ENCODE peak calls at places on chromosomes 2 and 18, in eight cellular contexts. One of them, this sample, is unnamed.

GRCh38 chr2:129888896-129889295 is 90.6 kb upstream of the RAB6C start:
- DNase-seq in tibial nerve: no peak
- DNase-seq in IMR-90: peak; percentile 16
- DNase-seq in right lobe of liver: no peak
- DNase-seq in cardiac muscle cell: no peak
- DNase-seq in WERI-Rb-1: no peak
- DNase-seq in PC-9: no peak
- DNase-seq in psoas muscle: no peak
- DNase-seq in this sample: no peak

GRCh38 chr2:127105656-127106456 is 1.1 kb downstream of the BIN1 start:
- DNase-seq in psoas muscle: peak; percentile 61
- DNase-seq in IMR-90: peak; percentile 61
- DNase-seq in right lobe of liver: peak; percentile 53
- DNase-seq in tibial nerve: no peak
- DNase-seq in cardiac muscle cell: peak; percentile 47
- DNase-seq in WERI-Rb-1: no peak
- DNase-seq in PC-9: peak; percentile 41
- DNase-seq in this sample: peak; percentile 56

GRCh38 chr2:100451734-100452133 is 18.5 kb upstream of the NMS start:
- DNase-seq in IMR-90: no peak
- DNase-seq in psoas muscle: no peak
- DNase-seq in WERI-Rb-1: no peak
- DNase-seq in tibial nerve: no peak
- DNase-seq in cardiac muscle cell: no peak
- DNase-seq in right lobe of liver: no peak
- DNase-seq in PC-9: no peak
- DNase-seq in this sample: no peak

GRCh38 chr2:217064234-217065103 is 204.6 kb upstream of the TNP1 start:
- DNase-seq in psoas muscle: no peak
- DNase-seq in tibial nerve: no peak
- DNase-seq in PC-9: no peak
- DNase-seq in IMR-90: no peak
- DNase-seq in cardiac muscle cell: no peak
- DNase-seq in WERI-Rb-1: no peak
- DNase-seq in right lobe of liver: no peak
- DNase-seq in this sample: peak; percentile 65

GRCh38 chr2:36707050-36707449 is 10.5 kb downstream of the VIT start:
- DNase-seq in cardiac muscle cell: no peak
- DNase-seq in IMR-90: peak; percentile 29
- DNase-seq in tibial nerve: no peak
- DNase-seq in PC-9: peak; percentile 40
- DNase-seq in psoas muscle: peak; percentile 24
- DNase-seq in right lobe of liver: no peak
- DNase-seq in WERI-Rb-1: no peak
- DNase-seq in this sample: no peak

GRCh38 chr18:23196119-23197004 is 61.1 kb downstream of the CABLES1 start:
- DNase-seq in tibial nerve: no peak
- DNase-seq in psoas muscle: no peak
- DNase-seq in right lobe of liver: no peak
- DNase-seq in WERI-Rb-1: peak; percentile 44
- DNase-seq in cardiac muscle cell: peak; percentile 12
- DNase-seq in PC-9: no peak
- DNase-seq in IMR-90: no peak
- DNase-seq in this sample: no peak

GRCh38 chr2:98701230-98701629 is 29.7 kb downstream of the MGAT4A start:
- DNase-seq in psoas muscle: no peak
- DNase-seq in tibial nerve: no peak
- DNase-seq in WERI-Rb-1: no peak
- DNase-seq in right lobe of liver: no peak
- DNase-seq in IMR-90: no peak
- DNase-seq in PC-9: no peak
- DNase-seq in cardiac muscle cell: no peak
- DNase-seq in this sample: no peak

GRCh38 chr2:172195836-172196376 is 93.2 kb upstream of the DLX2 start:
- DNase-seq in cardiac muscle cell: no peak
- DNase-seq in IMR-90: no peak
- DNase-seq in WERI-Rb-1: no peak
- DNase-seq in right lobe of liver: no peak
- DNase-seq in PC-9: peak; percentile 83
- DNase-seq in psoas muscle: no peak
- DNase-seq in tibial nerve: no peak
- DNase-seq in this sample: no peak

GRCh38 chr18:56709463-56709862 is 58.3 kb downstream of the WDR7 start:
- DNase-seq in WERI-Rb-1: no peak
- DNase-seq in tibial nerve: no peak
- DNase-seq in PC-9: no peak
- DNase-seq in cardiac muscle cell: no peak
- DNase-seq in psoas muscle: no peak
- DNase-seq in IMR-90: peak; percentile 90
- DNase-seq in right lobe of liver: no peak
- DNase-seq in this sample: no peak

GRCh38 chr2:217858519-217859466 is 144.0 kb downstream of the TNS1 start:
- DNase-seq in PC-9: peak; percentile 18
- DNase-seq in WERI-Rb-1: peak; percentile 89
- DNase-seq in right lobe of liver: no peak
- DNase-seq in IMR-90: peak; percentile 96
- DNase-seq in cardiac muscle cell: peak; percentile 79
- DNase-seq in tibial nerve: peak; percentile 80
- DNase-seq in psoas muscle: peak; percentile 87
- DNase-seq in this sample: peak; percentile 89

GRCh38 chr2:20622731-20623130 is 28.2 kb downstream of the HS1BP3 start:
- DNase-seq in right lobe of liver: peak; percentile 28
- DNase-seq in PC-9: peak; percentile 30
- DNase-seq in cardiac muscle cell: peak; percentile 61
- DNase-seq in psoas muscle: peak; percentile 85
- DNase-seq in tibial nerve: no peak
- DNase-seq in IMR-90: no peak
- DNase-seq in WERI-Rb-1: peak; percentile 92
- DNase-seq in this sample: no peak

GRCh38 chr2:10717630-10718029 is 3.8 kb upstream of the ATP6V1C2 start:
- DNase-seq in right lobe of liver: no peak
- DNase-seq in IMR-90: peak; percentile 61
- DNase-seq in WERI-Rb-1: peak; percentile 39
- DNase-seq in psoas muscle: no peak
- DNase-seq in tibial nerve: no peak
- DNase-seq in PC-9: peak; percentile 74
- DNase-seq in cardiac muscle cell: no peak
- DNase-seq in this sample: no peak

GRCh38 chr2:202355993-202356505 is 20.1 kb upstream of the BMPR2 start:
- DNase-seq in psoas muscle: no peak
- DNase-seq in cardiac muscle cell: no peak
- DNase-seq in PC-9: no peak
- DNase-seq in IMR-90: no peak
- DNase-seq in WERI-Rb-1: no peak
- DNase-seq in right lobe of liver: no peak
- DNase-seq in tibial nerve: no peak
- DNase-seq in this sample: no peak

GRCh38 chr18:74652392-74652988 is 54.8 kb downstream of the ZNF407 start:
- DNase-seq in psoas muscle: no peak
- DNase-seq in tibial nerve: no peak
- DNase-seq in IMR-90: peak; percentile 66
- DNase-seq in WERI-Rb-1: no peak
- DNase-seq in right lobe of liver: no peak
- DNase-seq in cardiac muscle cell: peak; percentile 65
- DNase-seq in PC-9: no peak
- DNase-seq in this sample: no peak

GRCh38 chr2:41880561-41881243 is 167.1 kb upstream of the PKDCC start:
- DNase-seq in tibial nerve: no peak
- DNase-seq in right lobe of liver: no peak
- DNase-seq in cardiac muscle cell: no peak
- DNase-seq in IMR-90: no peak
- DNase-seq in PC-9: no peak
- DNase-seq in psoas muscle: no peak
- DNase-seq in WERI-Rb-1: no peak
- DNase-seq in this sample: no peak

GRCh38 chr2:98589489-98589888 is 18.8 kb downstream of the COA5 start:
- DNase-seq in IMR-90: no peak
- DNase-seq in cardiac muscle cell: no peak
- DNase-seq in tibial nerve: no peak
- DNase-seq in right lobe of liver: no peak
- DNase-seq in psoas muscle: no peak
- DNase-seq in PC-9: no peak
- DNase-seq in WERI-Rb-1: no peak
- DNase-seq in this sample: no peak

GRCh38 chr2:98269274-98269673 is 77.0 kb upstream of the CNGA3 start:
- DNase-seq in right lobe of liver: no peak
- DNase-seq in WERI-Rb-1: peak; percentile 40
- DNase-seq in cardiac muscle cell: peak; percentile 69
- DNase-seq in IMR-90: peak; percentile 63
- DNase-seq in tibial nerve: no peak
- DNase-seq in PC-9: peak; percentile 21
- DNase-seq in psoas muscle: no peak
- DNase-seq in this sample: no peak

DNA sequence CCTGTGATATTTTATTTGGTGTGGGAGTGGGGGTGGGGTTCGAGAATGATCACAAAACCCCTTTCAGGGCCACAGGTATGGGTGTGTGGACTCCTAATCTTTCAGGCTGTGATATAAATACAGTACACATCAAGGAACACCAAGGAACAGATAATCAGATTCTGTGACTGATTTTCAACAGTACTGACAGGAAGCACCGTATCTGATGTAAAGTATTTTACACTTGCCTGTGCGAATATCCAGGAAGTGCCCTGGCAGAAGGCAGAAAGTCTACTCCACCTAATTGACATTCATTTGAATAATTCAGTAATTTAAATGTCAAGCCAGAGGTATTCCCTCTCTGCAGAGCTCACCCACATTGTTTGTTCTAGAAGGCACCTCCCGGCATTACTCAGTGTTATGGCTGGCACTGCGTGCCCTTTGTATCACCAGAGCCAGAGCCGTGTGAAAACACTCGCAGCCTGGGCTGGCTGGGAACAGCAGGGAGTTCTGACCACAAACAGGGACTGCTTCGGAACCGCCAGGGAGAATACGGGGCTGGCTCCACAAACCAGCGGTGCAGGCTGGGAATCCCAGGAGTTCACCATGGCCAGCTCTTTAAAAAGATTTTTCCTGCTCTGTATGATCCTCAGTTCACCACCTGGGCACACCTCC is 91.8 kb downstream of the ACVR1 start:
- DNase-seq in psoas muscle: peak; percentile 26
- DNase-seq in IMR-90: peak; percentile 21
- DNase-seq in cardiac muscle cell: no peak
- DNase-seq in WERI-Rb-1: no peak
- DNase-seq in tibial nerve: no peak
- DNase-seq in PC-9: peak; percentile 25
- DNase-seq in right lobe of liver: peak; percentile 87
- DNase-seq in this sample: no peak
- H3K27ac ChIP-seq in psoas muscle: peak overlapping the region; percentile 81
- H3K27ac ChIP-seq in IMR-90: no peak overlapping the region
- H3K27ac ChIP-seq in cardiac muscle cell: no peak overlapping the region
- H3K27ac ChIP-seq in WERI-Rb-1: no peak overlapping the region
- H3K27ac ChIP-seq in tibial nerve: no peak overlapping the region
- H3K27ac ChIP-seq in PC-9: no peak overlapping the region
- H3K27ac ChIP-seq in right lobe of liver: peak overlapping the region; percentile 78
- H3K27ac ChIP-seq in this sample: no peak overlapping the region

DNA sequence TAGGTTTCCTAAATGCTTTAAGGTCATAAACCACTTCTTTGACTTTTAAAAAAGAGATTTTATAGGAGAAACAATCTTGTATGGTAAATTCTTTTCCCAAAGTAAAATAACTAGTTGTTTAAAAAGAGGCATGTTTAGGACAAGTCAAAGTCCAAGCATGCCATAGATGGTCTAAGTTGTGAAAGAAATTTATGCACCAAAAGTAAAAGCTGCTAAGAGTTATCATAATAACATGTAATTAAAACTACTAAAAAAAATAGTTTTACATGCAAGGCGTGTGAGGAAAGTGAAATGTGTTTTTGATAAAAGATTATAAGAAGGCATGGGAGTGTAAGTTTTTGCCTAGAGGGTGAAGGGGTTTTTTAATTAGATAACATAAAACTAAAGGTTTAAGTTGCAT is 22.5 kb downstream of the FAM210A start:
- DNase-seq in psoas muscle: no peak
- DNase-seq in right lobe of liver: no peak
- DNase-seq in IMR-90: peak; percentile 16
- DNase-seq in WERI-Rb-1: no peak
- DNase-seq in cardiac muscle cell: no peak
- DNase-seq in tibial nerve: no peak
- DNase-seq in PC-9: no peak
- DNase-seq in this sample: no peak
- H3K36me3 ChIP-seq in psoas muscle: no peaks in the 10 kb centered on the region
- H3K36me3 ChIP-seq in right lobe of liver: no peaks in the 10 kb centered on the region
- H3K36me3 ChIP-seq in IMR-90: peaks cover 1% of the 10 kb centered on the region
- H3K36me3 ChIP-seq in WERI-Rb-1: no peaks in the 10 kb centered on the region
- H3K36me3 ChIP-seq in cardiac muscle cell: no peaks in the 10 kb centered on the region
- H3K36me3 ChIP-seq in tibial nerve: peaks cover 11% of the 10 kb centered on the region
- H3K36me3 ChIP-seq in PC-9: peaks cover 7% of the 10 kb centered on the region
- H3K36me3 ChIP-seq in this sample: no peaks in the 10 kb centered on the region

GRCh38 chr2:33297748-33298035 is 178.8 kb upstream of the RASGRP3 start:
- DNase-seq in psoas muscle: no peak
- DNase-seq in right lobe of liver: no peak
- DNase-seq in IMR-90: no peak
- DNase-seq in tibial nerve: no peak
- DNase-seq in PC-9: no peak
- DNase-seq in cardiac muscle cell: no peak
- DNase-seq in WERI-Rb-1: no peak
- DNase-seq in this sample: no peak
- H3K27ac ChIP-seq in psoas muscle: peak overlapping the region; percentile 63
- H3K27ac ChIP-seq in right lobe of liver: no peak overlapping the region
- H3K27ac ChIP-seq in IMR-90: no peak overlapping the region
- H3K27ac ChIP-seq in tibial nerve: peak overlapping the region; percentile 50
- H3K27ac ChIP-seq in PC-9: no peak overlapping the region
- H3K27ac ChIP-seq in cardiac muscle cell: no peak overlapping the region
- H3K27ac ChIP-seq in WERI-Rb-1: no peak overlapping the region
- H3K27ac ChIP-seq in this sample: no peak overlapping the region

GRCh38 chr2:61179701-61180639 is 18.0 kb downstream of the C2orf74 start:
- DNase-seq in cardiac muscle cell: peak; percentile 26
- DNase-seq in tibial nerve: no peak
- DNase-seq in psoas muscle: peak; percentile 62
- DNase-seq in IMR-90: peak; percentile 77
- DNase-seq in PC-9: no peak
- DNase-seq in WERI-Rb-1: no peak
- DNase-seq in right lobe of liver: peak; percentile 55
- DNase-seq in this sample: peak; percentile 87

GRCh38 chr2:61180686-61181085 is 18.7 kb downstream of the C2orf74 start:
- DNase-seq in cardiac muscle cell: no peak
- DNase-seq in IMR-90: no peak
- DNase-seq in tibial nerve: no peak
- DNase-seq in PC-9: no peak
- DNase-seq in right lobe of liver: no peak
- DNase-seq in WERI-Rb-1: no peak
- DNase-seq in psoas muscle: no peak
- DNase-seq in this sample: no peak

GRCh38 chr2:61181382-61182058 is 19.5 kb downstream of the C2orf74 start:
- DNase-seq in psoas muscle: no peak
- DNase-seq in cardiac muscle cell: no peak
- DNase-seq in PC-9: no peak
- DNase-seq in WERI-Rb-1: no peak
- DNase-seq in IMR-90: no peak
- DNase-seq in right lobe of liver: no peak
- DNase-seq in tibial nerve: no peak
- DNase-seq in this sample: no peak

GRCh38 chr2:61183815-61184214 is 21.8 kb downstream of the C2orf74 start:
- DNase-seq in WERI-Rb-1: no peak
- DNase-seq in right lobe of liver: no peak
- DNase-seq in IMR-90: no peak
- DNase-seq in tibial nerve: no peak
- DNase-seq in PC-9: no peak
- DNase-seq in psoas muscle: no peak
- DNase-seq in cardiac muscle cell: no peak
- DNase-seq in this sample: no peak

DNA sequence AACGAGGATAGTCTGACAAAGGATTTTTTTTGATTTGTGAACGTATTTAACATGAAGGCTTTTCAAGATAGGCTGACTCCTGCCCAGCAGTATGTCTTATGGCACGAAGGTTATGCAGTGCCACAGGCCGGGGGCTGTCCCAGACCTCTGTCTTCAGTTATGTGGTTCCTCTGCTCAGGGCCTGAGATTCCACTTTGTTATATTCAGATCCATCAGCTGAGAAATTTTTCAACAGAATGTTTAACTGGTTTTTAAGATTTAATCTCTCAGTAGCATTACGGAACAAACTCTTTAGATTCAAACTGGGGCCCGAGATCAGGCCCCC is 20.0 kb downstream of the C2orf74 start:
- DNase-seq in cardiac muscle cell: no peak
- DNase-seq in tibial nerve: no peak
- DNase-seq in right lobe of liver: no peak
- DNase-seq in PC-9: no peak
- DNase-seq in WERI-Rb-1: no peak
- DNase-seq in psoas muscle: no peak
- DNase-seq in IMR-90: no peak
- DNase-seq in this sample: no peak
- H3K36me3 ChIP-seq in cardiac muscle cell: peaks cover 41% of the 10 kb centered on the region
- H3K36me3 ChIP-seq in tibial nerve: peaks cover 76% of the 10 kb centered on the region
- H3K36me3 ChIP-seq in right lobe of liver: no peaks in the 10 kb centered on the region
- H3K36me3 ChIP-seq in PC-9: peaks cover 70% of the 10 kb centered on the region
- H3K36me3 ChIP-seq in WERI-Rb-1: peaks cover 81% of the 10 kb centered on the region
- H3K36me3 ChIP-seq in psoas muscle: peaks cover 21% of the 10 kb centered on the region
- H3K36me3 ChIP-seq in IMR-90: peaks cover 52% of the 10 kb centered on the region
- H3K36me3 ChIP-seq in this sample: peaks cover 3% of the 10 kb centered on the region